ENCODE peak calls at places on chromosomes 5 and 9, in five cellular contexts. N, D, W, S and A are unnamed samples.

GRCh38 chr9:16721972-16722371 is 148.5 kb downstream of the BNC2 start:
- DNase-seq in N (peak), D (peak), W (no peak), S (no peak), A (no peak)

GRCh38 chr5:28750236-28750635 is 1711.8 kb upstream of the CDH9 start:
- DNase-seq in N (no peak), D (no peak), W (no peak), S (no peak), A (no peak)

GRCh38 chr9:22469928-22470544 is 23.4 kb downstream of the DMRTA1 start:
- DNase-seq in N (peak), D (peak), W (peak), S (no peak), A (no peak)

GRCh38 chr9:133023117-133023890 is 7.5 kb upstream of the GTF3C5 start:
- DNase-seq in N (no peak), D (peak), W (no peak), S (no peak), A (no peak)

GRCh38 chr5:132767150-132767549 is 9.9 kb downstream of the SEPTIN8 start:
- DNase-seq in N (no peak), D (no peak), W (no peak), S (peak), A (peak)

GRCh38 chr5:134063421-134063820 is 51.1 kb upstream of the TCF7 start:
- DNase-seq in N (no peak), D (no peak), W (no peak), S (peak), A (peak)

GRCh38 chr9:69331444-69331843 is 6.4 kb downstream of the ENTREP1 start:
- DNase-seq in N (no peak), D (no peak), W (no peak), S (no peak), A (no peak)

GRCh38 chr9:89426389-89426961 is 71.4 kb downstream of the SEMA4D start:
- DNase-seq in N (no peak), D (no peak), W (no peak), S (no peak), A (no peak)

GRCh38 chr5:150672884-150673275 is 11.8 kb downstream of the MYOZ3 start:
- DNase-seq in N (no peak), D (no peak), W (no peak), S (no peak), A (no peak)

GRCh38 chr5:150670961-150671337 is 9.9 kb downstream of the MYOZ3 start:
- DNase-seq in N (no peak), D (no peak), W (no peak), S (no peak), A (no peak)

GRCh38 chr5:150670275-150670960 is 9.4 kb downstream of the MYOZ3 start:
- DNase-seq in N (no peak), D (no peak), W (no peak), S (no peak), A (no peak)

GRCh38 chr5:150672237-150672883 is 11.3 kb downstream of the MYOZ3 start:
- DNase-seq in N (no peak), D (peak), W (no peak), S (peak), A (no peak)

DNA sequence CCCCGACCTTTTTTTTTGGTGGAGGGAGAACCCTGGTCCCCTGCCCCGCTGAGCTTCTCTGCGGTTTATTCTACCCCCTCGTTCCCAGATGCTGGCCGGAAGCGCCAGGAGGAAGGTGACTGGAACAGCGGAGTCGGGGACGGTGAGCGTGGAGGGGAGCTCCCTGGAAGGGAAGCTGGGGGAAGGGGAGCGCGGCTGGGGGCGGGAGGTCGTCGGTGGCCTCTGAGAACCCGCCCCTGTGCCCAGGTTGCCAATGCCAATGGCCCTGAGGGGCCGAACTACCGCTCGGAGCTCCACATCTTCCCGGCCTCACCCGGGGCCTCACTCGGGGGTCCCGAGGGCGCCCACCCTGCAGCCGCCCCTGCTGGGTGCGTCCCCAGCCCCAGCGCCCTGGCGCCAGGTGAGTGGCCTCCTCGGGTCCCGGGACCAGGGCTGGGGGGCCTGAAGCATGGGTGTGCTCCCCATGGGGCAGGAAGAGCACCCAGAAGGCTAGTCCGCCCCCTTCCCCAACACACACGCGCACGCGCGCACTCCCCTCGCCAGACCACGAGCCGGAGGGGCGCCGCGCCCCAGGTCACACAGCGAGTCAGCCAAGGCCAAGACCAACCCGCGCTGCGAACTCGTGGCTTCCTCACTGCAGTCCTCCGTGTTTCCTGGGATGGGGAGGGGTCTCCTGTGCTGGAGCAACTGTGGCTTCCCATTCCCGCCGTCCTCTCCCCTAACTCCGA is 10.6 kb downstream of the MYOZ3 start:
- DNase-seq in N (no peak), D (peak), W (no peak), S (no peak), A (no peak)
- H3K4me3 ChIP-seq in N (peak), D (peak), W (peak), S (no peak), A (no peak)

GRCh38 chr9:6763244-6763643 is 5.5 kb downstream of the KDM4C start:
- DNase-seq in N (no peak), D (no peak), W (no peak), S (no peak), A (no peak)
- H3K4me3 ChIP-seq in N (no peak), D (no peak), W (no peak), S (no peak), A (no peak)

DNA sequence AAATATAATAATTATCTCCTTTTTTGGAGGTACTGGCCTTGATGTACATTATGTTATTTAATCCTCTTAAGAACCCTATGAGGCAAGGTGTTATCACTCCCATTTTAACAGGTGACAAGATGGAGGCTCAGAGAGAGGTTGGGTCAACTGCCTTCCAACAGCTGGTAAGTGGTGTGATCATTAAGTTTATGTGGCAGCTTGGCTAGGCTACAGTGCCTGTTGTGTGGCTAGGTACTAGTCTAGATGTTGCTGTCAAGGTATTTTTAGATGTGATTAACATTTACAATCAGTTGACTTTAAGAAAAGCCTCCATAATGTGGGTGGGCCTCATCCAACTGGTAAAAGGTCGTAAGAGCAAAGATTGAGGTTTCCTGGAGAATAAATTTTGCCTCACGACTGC is 21.5 kb downstream of the FABP6 start:
- DNase-seq in N (no peak), D (no peak), W (no peak), S (no peak), A (no peak)
- H3K4me3 ChIP-seq in N (no peak), D (no peak), W (no peak), S (no peak), A (no peak)

DNA sequence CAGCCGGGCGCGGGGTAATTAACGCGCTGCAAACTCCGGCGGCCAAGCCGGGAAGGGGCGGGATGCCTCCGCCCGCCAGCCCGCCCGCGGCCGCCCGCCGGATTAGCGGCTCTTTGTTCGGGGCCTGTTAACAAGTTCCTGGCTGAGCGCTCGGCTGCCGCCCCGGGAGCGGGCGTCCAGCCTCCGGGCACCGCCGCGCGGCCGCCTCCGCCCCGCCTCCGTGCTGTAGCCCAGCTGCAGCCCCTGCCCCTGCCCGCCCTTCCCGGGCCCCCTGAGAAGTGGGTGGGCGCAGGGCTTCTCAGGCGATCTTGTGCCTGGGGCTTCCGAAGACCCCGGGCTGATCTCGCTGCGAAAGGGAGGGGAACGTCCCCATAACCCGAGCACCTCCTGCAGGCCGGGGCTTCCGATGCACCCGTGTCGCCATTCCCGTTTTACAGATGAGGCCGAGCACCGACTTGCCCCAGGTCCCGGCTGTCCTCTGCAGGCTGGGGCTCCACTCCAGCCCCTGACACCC is 7.6 kb downstream of the UNC5A start:
- DNase-seq in N (no peak), D (peak), W (peak), S (no peak), A (no peak)
- H3K4me3 ChIP-seq in N (no peak), D (peak), W (peak), S (peak), A (peak)

DNA sequence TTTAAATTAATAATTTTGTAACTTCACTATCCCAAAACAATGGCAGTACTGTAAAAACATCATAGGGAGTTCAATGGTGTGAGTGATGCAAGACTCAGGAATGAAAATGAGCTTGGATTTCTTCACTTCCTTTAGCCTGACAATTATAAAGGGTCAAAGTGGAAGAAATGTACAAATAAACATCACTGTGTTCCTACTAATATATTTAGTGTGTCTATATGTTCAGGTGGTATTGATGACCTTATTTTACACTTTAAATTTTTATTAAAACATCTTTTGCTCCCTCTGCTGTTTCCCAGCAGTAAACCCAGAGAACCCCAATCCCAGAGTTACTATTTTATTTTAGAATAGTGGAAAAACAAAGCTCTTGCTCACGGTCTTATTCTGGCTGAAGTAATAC is 2.0 kb downstream of the LOX start:
- DNase-seq in N (no peak), D (peak), W (no peak), S (no peak), A (no peak)
- H3K4me3 ChIP-seq in N (peak), D (peak), W (no peak), S (peak), A (peak)